ENCODE peak calls at places on chromosomes 4 and X, in seven cellular contexts. Q, U, M, H, E, F and V are unnamed samples.

GRCh38 chrX:102599950-102600579 is 750 bp downstream of the ARMCX5 start:
- DNase-seq in Q (no peak), U (peak), M (peak), H (no peak), E (no peak), F (peak), V (no peak)

GRCh38 chr4:141645611-141646340 is 9.4 kb downstream of the IL15 start:
- DNase-seq in Q (no peak), U (no peak), M (peak), H (no peak), E (no peak), F (peak), V (no peak)

GRCh38 chr4:24003476-24003875 is 113.6 kb upstream of the PPARGC1A start:
- DNase-seq in Q (no peak), U (no peak), M (peak), H (no peak), E (no peak), F (no peak), V (no peak)

GRCh38 chr4:187814737-187815465 is 180.7 kb upstream of the ZFP42 start:
- DNase-seq in Q (no peak), U (no peak), M (peak), H (no peak), E (peak), F (peak), V (no peak)

GRCh38 chrX:48920713-48921104 is 1.9 kb upstream of the PIM2 start:
- DNase-seq in Q (no peak), U (no peak), M (no peak), H (no peak), E (no peak), F (no peak), V (no peak)

GRCh38 chrX:41589634-41590270 is 99.0 kb upstream of the GPR34 start:
- DNase-seq in Q (no peak), U (no peak), M (peak), H (no peak), E (no peak), F (peak), V (no peak)

GRCh38 chrX:12245650-12246645 is 107.7 kb downstream of the FRMPD4 start:
- DNase-seq in Q (no peak), U (no peak), M (peak), H (no peak), E (no peak), F (peak), V (no peak)

GRCh38 chrX:54116391-54116790 is 66.7 kb downstream of the FAM120C start:
- DNase-seq in Q (no peak), U (no peak), M (no peak), H (no peak), E (no peak), F (no peak), V (no peak)

GRCh38 chrX:131827935-131828334 is 195.2 kb upstream of the STK26 start:
- DNase-seq in Q (peak), U (peak), M (peak), H (no peak), E (peak), F (no peak), V (peak)

GRCh38 chr4:186787536-186787935 is 63.9 kb upstream of the FAT1 start:
- DNase-seq in Q (no peak), U (no peak), M (no peak), H (no peak), E (no peak), F (no peak), V (no peak)

GRCh38 chrX:15055146-15055930 is 182.1 kb downstream of the MOSPD2 start:
- DNase-seq in Q (no peak), U (no peak), M (peak), H (no peak), E (no peak), F (no peak), V (no peak)

GRCh38 chrX:154020500-154021115 is 906 bp upstream of the IRAK1 start:
- DNase-seq in Q (no peak), U (no peak), M (no peak), H (no peak), E (no peak), F (no peak), V (no peak)

GRCh38 chrX:131273024-131273423 is 16.1 kb downstream of the IGSF1 start:
- DNase-seq in Q (no peak), U (no peak), M (no peak), H (no peak), E (no peak), F (no peak), V (no peak)

GRCh38 chr4:102139132-102139573 is 206.1 kb downstream of the SLC39A8 start:
- DNase-seq in Q (no peak), U (no peak), M (peak), H (no peak), E (no peak), F (no peak), V (no peak)

GRCh38 chrX:130716822-130717405 is 186.1 kb downstream of the ENOX2 start:
- DNase-seq in Q (no peak), U (no peak), M (no peak), H (no peak), E (no peak), F (no peak), V (no peak)

GRCh38 chr4:177413092-177413491 is 29.1 kb downstream of the AGA start:
- DNase-seq in Q (no peak), U (no peak), M (no peak), H (no peak), E (no peak), F (no peak), V (no peak)

GRCh38 chr4:150237110-150237852 is 159.0 kb downstream of the DCLK2 start:
- DNase-seq in Q (no peak), U (no peak), M (peak), H (peak), E (no peak), F (peak), V (no peak)

GRCh38 chr4:3290476-3290875 is 2.3 kb upstream of the RGS12 start:
- DNase-seq in Q (no peak), U (no peak), M (no peak), H (no peak), E (no peak), F (no peak), V (no peak)

GRCh38 chr4:30717208-30718020 is 2.8 kb upstream of the PCDH7 start:
- DNase-seq in Q (peak), U (peak), M (peak), H (no peak), E (no peak), F (peak), V (peak)

GRCh38 chrX:103399744-103400143 is 23.4 kb downstream of the BEX3 start:
- DNase-seq in Q (no peak), U (no peak), M (no peak), H (no peak), E (no peak), F (peak), V (no peak)

GRCh38 chr4:85153221-85153620 is 186.7 kb upstream of the WDFY3 start:
- DNase-seq in Q (no peak), U (no peak), M (no peak), H (peak), E (no peak), F (peak), V (no peak)

GRCh38 chr4:821631-822030 is 4.3 kb downstream of the CPLX1 start:
- DNase-seq in Q (no peak), U (no peak), M (no peak), H (no peak), E (no peak), F (no peak), V (no peak)

GRCh38 chr4:163194593-163194992 is 27.9 kb upstream of the NAF1 start:
- DNase-seq in Q (no peak), U (no peak), M (no peak), H (no peak), E (no peak), F (no peak), V (no peak)

GRCh38 chr4:126051709-126052424 is 737.1 kb downstream of the FAT4 start:
- DNase-seq in Q (no peak), U (peak), M (peak), H (peak), E (no peak), F (peak), V (no peak)
- TF ChIP-seq CTCF in Q (no peak), U (peak), M (peak), H (peak), E (no peak), F (no peak), V (no peak)

GRCh38 chr4:75922588-75922987 is 18.2 kb downstream of the NAAA start:
- DNase-seq in Q (no peak), U (no peak), M (no peak), H (no peak), E (no peak), F (no peak), V (no peak)

GRCh38 chr4:75924309-75924708 is 16.5 kb downstream of the NAAA start:
- DNase-seq in Q (no peak), U (no peak), M (no peak), H (no peak), E (no peak), F (no peak), V (no peak)

GRCh38 chr4:75919914-75920313 is 17.7 kb upstream of the PPEF2 start:
- DNase-seq in Q (no peak), U (no peak), M (peak), H (no peak), E (no peak), F (peak), V (no peak)

GRCh38 chr4:75921910-75922309 is 18.9 kb downstream of the NAAA start:
- DNase-seq in Q (no peak), U (no peak), M (no peak), H (no peak), E (no peak), F (no peak), V (no peak)

GRCh38 chr4:75920327-75920726 is 18.1 kb upstream of the PPEF2 start:
- DNase-seq in Q (no peak), U (no peak), M (no peak), H (no peak), E (no peak), F (no peak), V (no peak)
- TF ChIP-seq CTCF in Q (no peak), U (no peak), M (no peak), H (no peak), E (no peak), F (no peak), V (no peak)

DNA sequence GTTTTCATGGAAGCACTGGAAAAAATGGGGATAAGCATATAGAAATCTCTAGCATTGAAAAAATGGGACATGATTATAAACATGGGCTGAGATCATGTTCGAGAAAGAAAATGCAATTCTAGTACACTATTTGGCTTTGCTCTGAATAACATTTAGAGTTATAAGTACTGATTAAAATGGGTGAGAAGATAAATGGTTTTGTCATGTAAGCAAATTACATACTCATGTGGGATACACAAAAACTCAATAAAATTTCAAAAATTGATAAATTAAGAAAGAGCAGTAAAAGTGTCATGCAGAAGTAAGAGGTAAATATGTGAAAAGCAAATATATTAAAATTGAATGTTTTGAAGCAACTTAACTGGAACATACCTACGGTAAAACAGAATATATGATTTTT is 99.6 kb downstream of the GRIA2 start:
- DNase-seq in Q (no peak), U (no peak), M (no peak), H (no peak), E (no peak), F (no peak), V (no peak)
- TF ChIP-seq CTCF in Q (no peak), U (no peak), M (no peak), H (no peak), E (no peak), F (no peak), V (no peak)

DNA sequence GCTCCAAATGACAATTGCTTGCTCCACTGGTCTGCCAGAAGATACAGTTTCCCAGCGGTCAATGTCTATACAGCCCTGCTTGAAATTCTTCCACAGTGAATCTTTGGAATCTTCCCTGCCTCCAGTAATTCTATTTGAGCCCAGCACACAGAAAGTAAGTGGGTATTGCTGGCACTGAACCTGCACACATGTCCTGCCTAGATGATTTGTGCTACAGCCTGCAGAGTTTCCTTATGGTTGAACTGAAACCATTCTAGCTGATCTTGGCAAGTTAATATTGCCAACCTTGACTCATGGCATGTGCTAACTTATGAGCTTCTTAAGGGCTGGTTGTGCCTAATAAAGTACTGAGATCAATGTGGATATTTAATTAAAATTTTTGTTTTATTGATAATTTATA is 553.8 kb upstream of the GNPDA2 start:
- DNase-seq in Q (no peak), U (no peak), M (no peak), H (no peak), E (no peak), F (no peak), V (no peak)
- TF ChIP-seq CTCF in Q (no peak), U (no peak), M (no peak), H (no peak), E (no peak), F (no peak), V (no peak)

DNA sequence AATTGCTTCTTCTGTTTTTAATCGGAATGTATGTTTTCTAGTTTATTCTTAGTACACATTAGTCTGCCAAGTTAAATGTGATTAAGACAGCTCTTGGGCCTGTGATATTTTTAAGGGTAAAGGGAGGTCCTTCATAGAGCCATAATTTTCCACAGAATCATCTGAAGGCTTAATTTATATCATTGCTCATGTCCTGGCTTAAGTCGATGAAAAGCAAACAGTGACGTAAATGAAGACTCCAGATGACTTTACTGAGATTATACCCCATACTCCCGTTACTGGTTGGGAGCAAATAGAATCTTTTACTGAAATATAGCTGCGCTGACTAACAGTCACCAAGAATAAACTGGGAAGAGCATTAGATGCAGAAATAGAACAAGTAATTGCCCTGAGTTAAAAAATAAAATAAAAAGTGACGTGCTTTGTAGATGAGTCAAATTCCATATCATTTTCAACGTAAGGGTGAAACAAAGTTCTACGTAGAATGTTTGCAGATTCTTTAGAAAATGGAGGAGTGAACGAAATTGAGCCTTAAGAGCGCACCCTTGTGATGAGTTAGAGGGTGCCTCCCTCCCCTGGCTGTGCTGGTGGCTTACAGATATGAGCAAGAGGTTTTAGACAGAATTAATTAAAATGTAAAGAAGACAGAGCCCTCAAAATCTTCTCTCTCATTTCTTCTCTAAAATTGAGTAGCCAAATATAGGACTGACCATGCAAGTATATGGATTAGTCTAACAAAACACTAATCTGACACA is 30.0 kb upstream of the LGI2 start:
- DNase-seq in Q (no peak), U (no peak), M (no peak), H (no peak), E (no peak), F (peak), V (no peak)
- TF ChIP-seq CTCF in Q (no peak), U (peak), M (no peak), H (no peak), E (no peak), F (no peak), V (no peak)

DNA sequence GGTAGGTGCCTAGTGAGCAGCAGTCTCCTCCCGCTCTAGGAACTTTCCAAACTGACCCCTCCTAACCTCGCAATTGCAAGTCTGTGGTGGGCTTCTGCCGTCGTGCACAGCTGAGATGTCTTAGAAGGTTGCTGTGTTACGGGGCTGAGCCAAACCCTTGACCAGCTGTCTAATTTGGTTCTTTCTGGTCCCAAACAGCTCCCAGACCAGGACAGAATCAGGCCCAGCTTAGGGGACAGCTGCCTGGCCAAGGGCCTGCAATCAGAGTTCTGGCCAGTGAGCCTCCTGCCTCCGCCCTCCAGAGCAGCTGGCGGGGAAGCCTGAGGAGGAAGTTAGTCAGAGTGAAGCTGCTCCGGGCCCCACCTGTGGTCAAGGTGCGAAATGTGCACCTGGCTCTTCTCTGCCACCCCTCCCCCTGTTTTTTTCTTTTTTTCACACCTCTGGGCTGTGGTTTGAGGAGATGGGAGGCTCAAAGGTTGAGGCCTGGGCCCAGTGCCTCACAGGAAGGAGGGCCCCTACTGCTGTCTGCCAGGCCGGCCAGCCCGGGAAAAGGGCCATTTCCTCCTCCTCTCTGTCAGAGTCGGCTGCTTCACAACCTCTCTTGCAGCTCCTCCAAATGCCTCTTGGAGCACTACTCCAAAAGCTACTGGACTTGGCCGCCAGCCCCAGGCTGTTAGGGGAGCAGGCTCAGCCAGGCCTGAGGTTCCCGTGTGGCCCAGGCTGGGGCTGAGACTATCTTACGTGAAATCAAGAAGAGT is 4.2 kb upstream of the CXCR3 start:
- DNase-seq in Q (peak), U (peak), M (peak), H (no peak), E (peak), F (peak), V (peak)
- TF ChIP-seq CTCF in Q (no peak), U (peak), M (no peak), H (no peak), E (no peak), F (peak), V (no peak)

DNA sequence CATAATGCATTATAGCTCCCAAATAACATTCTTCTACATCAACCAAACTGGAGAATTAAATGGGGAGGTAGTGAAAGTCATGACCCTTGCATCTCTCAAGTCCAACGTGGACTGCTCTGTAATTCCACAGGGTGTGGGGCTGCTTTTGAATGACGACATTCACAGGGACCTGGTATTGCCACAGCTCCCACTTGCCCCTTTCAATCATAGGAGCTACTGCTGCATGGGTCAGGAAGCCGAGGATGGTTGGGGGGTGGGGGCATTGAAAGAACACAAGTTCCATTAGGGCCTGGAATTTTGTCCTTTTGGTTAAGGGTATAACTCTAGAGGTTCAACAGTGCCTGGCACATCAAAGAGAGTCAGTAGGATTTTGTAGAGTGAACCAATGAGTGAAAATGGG is 7.4 kb upstream of the CT55 start:
- DNase-seq in Q (no peak), U (no peak), M (no peak), H (no peak), E (no peak), F (no peak), V (no peak)
- TF ChIP-seq CTCF in Q (no peak), U (no peak), M (no peak), H (no peak), E (no peak), F (no peak), V (no peak)

GRCh38 chrX:80285131-80285773 is 135.0 kb upstream of the TENT5D start:
- DNase-seq in Q (peak), U (peak), M (no peak), H (no peak), E (peak), F (no peak), V (peak)
- TF ChIP-seq CTCF in Q (peak), U (peak), M (no peak), H (no peak), E (no peak), F (peak), V (peak)

GRCh38 chr4:175166020-175166419 is 247.9 kb downstream of the ADAM29 start:
- DNase-seq in Q (no peak), U (no peak), M (peak), H (no peak), E (no peak), F (no peak), V (no peak)
- TF ChIP-seq CTCF in Q (no peak), U (no peak), M (no peak), H (no peak), E (no peak), F (no peak), V (no peak)